ENCODE peak calls at places on chromosomes 13 and 19, in four cellular contexts. G is A549, F is HepG2, V is K562. B is an unnamed sample.

GRCh38 chr19:33487901-33488817 is 33.4 kb downstream of the PEPD start:
- DNase-seq in G (no peak), F (no peak), V (no peak), B (no peak)

GRCh38 chr13:22126433-22127021 is 455.7 kb downstream of the FGF9 start:
- DNase-seq in G (no peak), F (no peak), V (no peak), B (no peak)

GRCh38 chr13:112106467-112107141 is 39.7 kb downstream of the SOX1 start:
- DNase-seq in G (no peak), F (peak; percentile 6), V (no peak), B (peak; percentile 56)

GRCh38 chr19:3270908-3271307 is 46.4 kb downstream of the CELF5 start:
- DNase-seq in G (no peak), F (peak; percentile 43), V (peak; percentile 75), B (peak; percentile 66)

GRCh38 chr19:1214862-1215731 is 9.5 kb downstream of the STK11 start:
- DNase-seq in G (no peak), F (no peak), V (no peak), B (no peak)

GRCh38 chr19:10748924-10749434 is 31.1 kb downstream of the DNM2 start:
- DNase-seq in G (peak; percentile 51), F (peak; percentile 94), V (peak; percentile 77), B (no peak)

GRCh38 chr13:42486711-42487198 is 87.2 kb upstream of the TNFSF11 start:
- DNase-seq in G (peak; percentile 17), F (no peak), V (no peak), B (no peak)

GRCh38 chr13:51799261-51799660 is 4.7 kb downstream of the DHRS12 start:
- DNase-seq in G (no peak), F (no peak), V (no peak), B (no peak)

GRCh38 chr13:106041445-106041844 is 494.0 kb downstream of the EFNB2 start:
- DNase-seq in G (no peak), F (no peak), V (no peak), B (no peak)

GRCh38 chr13:68748038-68748437 is 1359.6 kb upstream of the ATXN8OS start:
- DNase-seq in G (no peak), F (no peak), V (no peak), B (no peak)

GRCh38 chr13:51697855-51698254 is 106.1 kb downstream of the DHRS12 start:
- DNase-seq in G (no peak), F (no peak), V (no peak), B (no peak)

GRCh38 chr13:76732367-76732766 is 153.8 kb downstream of the KCTD12 start:
- DNase-seq in G (no peak), F (no peak), V (no peak), B (no peak)

GRCh38 chr13:63880705-63881104 is 2465.1 kb upstream of the PCDH20 start:
- DNase-seq in G (no peak), F (no peak), V (no peak), B (no peak)

GRCh38 chr19:12783226-12783848 is 7.9 kb upstream of the JUNB start:
- DNase-seq in G (no peak), F (no peak), V (no peak), B (no peak)
- TF ChIP-seq JUN in G (no peak), F (no peak), V (no peak), B (no peak)

GRCh38 chr13:110923777-110924638 is 9.1 kb upstream of the ANKRD10 start:
- DNase-seq in G (no peak), F (no peak), V (no peak), B (no peak)

GRCh38 chr13:110923086-110923485 is 8.2 kb upstream of the ANKRD10 start:
- DNase-seq in G (no peak), F (no peak), V (no peak), B (no peak)

GRCh38 chr13:110924639-110924934 is 9.7 kb upstream of the ANKRD10 start:
- DNase-seq in G (no peak), F (no peak), V (no peak), B (no peak)

GRCh38 chr13:110922506-110922905 is 7.6 kb upstream of the ANKRD10 start:
- DNase-seq in G (no peak), F (no peak), V (no peak), B (no peak)

DNA sequence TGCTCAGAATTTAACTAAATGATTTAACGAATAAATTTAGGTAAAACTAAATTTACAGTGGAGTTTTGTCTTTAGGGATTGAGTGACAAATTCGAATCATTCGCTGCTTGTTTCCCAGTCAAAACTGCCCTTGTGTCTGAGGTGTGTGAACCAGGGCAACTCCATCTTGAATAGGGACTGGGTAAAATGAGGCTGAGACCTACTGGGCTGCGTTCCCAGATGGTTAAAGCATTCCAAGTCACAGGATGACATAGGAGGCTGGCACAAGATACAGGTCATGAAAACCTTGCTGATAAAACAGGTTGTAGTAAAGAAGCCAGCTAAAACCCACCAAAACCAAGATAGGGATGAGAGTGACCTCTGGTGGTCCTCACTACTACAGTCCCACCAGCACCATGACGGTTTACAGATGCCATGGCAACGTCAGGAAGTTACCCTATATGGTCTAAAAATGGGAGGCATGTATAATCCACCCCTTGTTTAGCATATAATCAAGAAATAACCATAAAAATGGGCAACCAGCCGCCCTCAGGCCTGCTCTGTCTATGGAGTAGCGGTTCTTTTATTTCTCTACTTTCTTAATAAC is 10.2 kb upstream of the ANKRD10 start:
- DNase-seq in G (no peak), F (no peak), V (no peak), B (peak; percentile 28)
- TF ChIP-seq HMGXB4 in G (no peak), F (no peak), V (no peak), B (no peak)

GRCh38 chr13:65597839-65598818 is 1632.0 kb downstream of the PCDH9 start:
- DNase-seq in G (no peak), F (no peak), V (no peak), B (no peak)
- TF ChIP-seq JUN in G (no peak), F (no peak), V (no peak), B (no peak)

GRCh38 chr13:24159362-24159761 is 1.2 kb upstream of the SPATA13 start:
- DNase-seq in G (no peak), F (no peak), V (no peak), B (no peak)

GRCh38 chr13:24162604-24163003 is 2.1 kb downstream of the SPATA13 start:
- DNase-seq in G (no peak), F (no peak), V (no peak), B (no peak)

GRCh38 chr13:24161980-24162517 is 1.5 kb downstream of the SPATA13 start:
- DNase-seq in G (no peak), F (no peak), V (no peak), B (no peak)

GRCh38 chr13:24161010-24161775 is 673 bp downstream of the SPATA13 start:
- DNase-seq in G (no peak), F (peak; percentile 55), V (peak; percentile 6), B (peak; percentile 48)

GRCh38 chr13:24159921-24160324 is 597 bp upstream of the SPATA13 start:
- DNase-seq in G (no peak), F (no peak), V (no peak), B (no peak)
- TF ChIP-seq HMGXB4 in G (no peak), F (no peak), V (no peak), B (no peak)